ENCODE peak calls at places on chromosomes 6 and 20, in six cellular contexts. One of them, this sample, is unnamed.
A peak's percentile ranks its signal among the peaks of the same experiment; 100 is the strongest.

GRCh38 chr6:64683682-64684081 is 1023.3 kb downstream of the EYS start:
- DNase-seq in D341Med: peak; percentile 13
- DNase-seq in nephron progenitor cell: peak; percentile 6
- DNase-seq in skeletal muscle cell: no peak
- DNase-seq in glutamatergic neuron: no peak
- DNase-seq in CD8-positive, alpha-beta memory T cell: no peak
- DNase-seq in this sample: no peak

GRCh38 chr6:110140650-110141049 is 38.8 kb downstream of the WASF1 start:
- DNase-seq in D341Med: no peak
- DNase-seq in nephron progenitor cell: no peak
- DNase-seq in skeletal muscle cell: peak; percentile 69
- DNase-seq in glutamatergic neuron: no peak
- DNase-seq in CD8-positive, alpha-beta memory T cell: no peak
- DNase-seq in this sample: peak; percentile 36

GRCh38 chr6:146990821-146991798 is 213.1 kb upstream of the STXBP5 start:
- DNase-seq in D341Med: no peak
- DNase-seq in nephron progenitor cell: no peak
- DNase-seq in skeletal muscle cell: peak; percentile 77
- DNase-seq in glutamatergic neuron: no peak
- DNase-seq in CD8-positive, alpha-beta memory T cell: no peak
- DNase-seq in this sample: no peak

GRCh38 chr20:35991142-35991771 is 22.9 kb downstream of the CNBD2 start:
- DNase-seq in D341Med: peak; percentile 65
- DNase-seq in nephron progenitor cell: peak; percentile 27
- DNase-seq in skeletal muscle cell: no peak
- DNase-seq in glutamatergic neuron: peak; percentile 42
- DNase-seq in CD8-positive, alpha-beta memory T cell: no peak
- DNase-seq in this sample: no peak

GRCh38 chr20:13041574-13042457 is 33.0 kb downstream of the SPTLC3 start:
- DNase-seq in D341Med: no peak
- DNase-seq in nephron progenitor cell: no peak
- DNase-seq in skeletal muscle cell: no peak
- DNase-seq in glutamatergic neuron: no peak
- DNase-seq in CD8-positive, alpha-beta memory T cell: no peak
- DNase-seq in this sample: no peak

GRCh38 chr20:6959900-6960312 is 192.4 kb downstream of the BMP2 start:
- DNase-seq in D341Med: no peak
- DNase-seq in nephron progenitor cell: no peak
- DNase-seq in skeletal muscle cell: no peak
- DNase-seq in glutamatergic neuron: no peak
- DNase-seq in CD8-positive, alpha-beta memory T cell: no peak
- DNase-seq in this sample: no peak

GRCh38 chr6:79602859-79603258 is 28.3 kb upstream of the SH3BGRL2 start:
- DNase-seq in D341Med: no peak
- DNase-seq in nephron progenitor cell: no peak
- DNase-seq in skeletal muscle cell: no peak
- DNase-seq in glutamatergic neuron: no peak
- DNase-seq in CD8-positive, alpha-beta memory T cell: no peak
- DNase-seq in this sample: no peak

GRCh38 chr6:110355727-110356126 is 2.4 kb downstream of the METTL24 start:
- DNase-seq in D341Med: no peak
- DNase-seq in nephron progenitor cell: no peak
- DNase-seq in skeletal muscle cell: no peak
- DNase-seq in glutamatergic neuron: no peak
- DNase-seq in CD8-positive, alpha-beta memory T cell: no peak
- DNase-seq in this sample: no peak

GRCh38 chr20:10603971-10604864 is 69.6 kb downstream of the JAG1 start:
- DNase-seq in D341Med: no peak
- DNase-seq in nephron progenitor cell: no peak
- DNase-seq in skeletal muscle cell: peak; percentile 87
- DNase-seq in glutamatergic neuron: peak; percentile 43
- DNase-seq in CD8-positive, alpha-beta memory T cell: no peak
- DNase-seq in this sample: peak; percentile 81

GRCh38 chr6:107820571-107821261 is 3.4 kb downstream of the SCML4 start:
- DNase-seq in D341Med: no peak
- DNase-seq in nephron progenitor cell: no peak
- DNase-seq in skeletal muscle cell: no peak
- DNase-seq in glutamatergic neuron: no peak
- DNase-seq in CD8-positive, alpha-beta memory T cell: peak; percentile 59
- DNase-seq in this sample: no peak

GRCh38 chr6:36357872-36358234 is 21.2 kb upstream of the BNIP5 start:
- DNase-seq in D341Med: no peak
- DNase-seq in nephron progenitor cell: no peak
- DNase-seq in skeletal muscle cell: no peak
- DNase-seq in glutamatergic neuron: no peak
- DNase-seq in CD8-positive, alpha-beta memory T cell: no peak
- DNase-seq in this sample: no peak

GRCh38 chr6:2460216-2460734 is 214.9 kb upstream of the GMDS start:
- DNase-seq in D341Med: no peak
- DNase-seq in nephron progenitor cell: no peak
- DNase-seq in skeletal muscle cell: no peak
- DNase-seq in glutamatergic neuron: no peak
- DNase-seq in CD8-positive, alpha-beta memory T cell: no peak
- DNase-seq in this sample: no peak

GRCh38 chr6:116529466-116529969 is 16.0 kb downstream of the TRAPPC3L start:
- DNase-seq in D341Med: no peak
- DNase-seq in nephron progenitor cell: no peak
- DNase-seq in skeletal muscle cell: no peak
- DNase-seq in glutamatergic neuron: no peak
- DNase-seq in CD8-positive, alpha-beta memory T cell: no peak
- DNase-seq in this sample: no peak

GRCh38 chr6:41428402-41428994 is 93.1 kb downstream of the NCR2 start:
- DNase-seq in D341Med: no peak
- DNase-seq in nephron progenitor cell: no peak
- DNase-seq in skeletal muscle cell: no peak
- DNase-seq in glutamatergic neuron: no peak
- DNase-seq in CD8-positive, alpha-beta memory T cell: no peak
- DNase-seq in this sample: no peak

GRCh38 chr6:79048611-79049010 is 29.4 kb downstream of the PHIP start:
- DNase-seq in D341Med: peak; percentile 48
- DNase-seq in nephron progenitor cell: no peak
- DNase-seq in skeletal muscle cell: no peak
- DNase-seq in glutamatergic neuron: peak; percentile 42
- DNase-seq in CD8-positive, alpha-beta memory T cell: no peak
- DNase-seq in this sample: no peak

GRCh38 chr6:1952726-1953360 is 292.6 kb downstream of the GMDS start:
- DNase-seq in D341Med: no peak
- DNase-seq in nephron progenitor cell: no peak
- DNase-seq in skeletal muscle cell: peak; percentile 98
- DNase-seq in glutamatergic neuron: no peak
- DNase-seq in CD8-positive, alpha-beta memory T cell: no peak
- DNase-seq in this sample: peak; percentile 80

GRCh38 chr20:19828233-19828632 is 70.2 kb downstream of the RIN2 start:
- DNase-seq in D341Med: no peak
- DNase-seq in nephron progenitor cell: no peak
- DNase-seq in skeletal muscle cell: peak; percentile 35
- DNase-seq in glutamatergic neuron: no peak
- DNase-seq in CD8-positive, alpha-beta memory T cell: no peak
- DNase-seq in this sample: no peak

GRCh38 chr20:53390780-53391179 is 202.9 kb downstream of the ZNF217 start:
- DNase-seq in D341Med: no peak
- DNase-seq in nephron progenitor cell: no peak
- DNase-seq in skeletal muscle cell: no peak
- DNase-seq in glutamatergic neuron: no peak
- DNase-seq in CD8-positive, alpha-beta memory T cell: no peak
- DNase-seq in this sample: no peak

GRCh38 chr6:188821-189655 is 103.2 kb upstream of the DUSP22 start:
- DNase-seq in D341Med: peak; percentile 88
- DNase-seq in nephron progenitor cell: peak; percentile 85
- DNase-seq in skeletal muscle cell: peak; percentile 43
- DNase-seq in glutamatergic neuron: peak; percentile 93
- DNase-seq in CD8-positive, alpha-beta memory T cell: peak; percentile 52
- DNase-seq in this sample: no peak

GRCh38 chr20:3374296-3374695 is 33.2 kb downstream of the DNAAF9 start:
- DNase-seq in D341Med: no peak
- DNase-seq in nephron progenitor cell: no peak
- DNase-seq in skeletal muscle cell: peak; percentile 1
- DNase-seq in glutamatergic neuron: no peak
- DNase-seq in CD8-positive, alpha-beta memory T cell: no peak
- DNase-seq in this sample: no peak

GRCh38 chr6:14046476-14047068 is 71.0 kb upstream of the CD83 start:
- DNase-seq in D341Med: peak; percentile 79
- DNase-seq in nephron progenitor cell: peak; percentile 44
- DNase-seq in skeletal muscle cell: no peak
- DNase-seq in glutamatergic neuron: peak; percentile 46
- DNase-seq in CD8-positive, alpha-beta memory T cell: peak; percentile 9
- DNase-seq in this sample: no peak

GRCh38 chr6:136528477-136528876 is 21.7 kb downstream of the MAP7 start:
- DNase-seq in D341Med: no peak
- DNase-seq in nephron progenitor cell: no peak
- DNase-seq in skeletal muscle cell: no peak
- DNase-seq in glutamatergic neuron: no peak
- DNase-seq in CD8-positive, alpha-beta memory T cell: no peak
- DNase-seq in this sample: no peak

GRCh38 chr6:43123691-43124314 is 47.3 kb upstream of the SRF start:
- DNase-seq in D341Med: peak; percentile 63
- DNase-seq in nephron progenitor cell: no peak
- DNase-seq in skeletal muscle cell: no peak
- DNase-seq in glutamatergic neuron: peak; percentile 78
- DNase-seq in CD8-positive, alpha-beta memory T cell: no peak
- DNase-seq in this sample: no peak

GRCh38 chr6:108068618-108069017 is 5.9 kb downstream of the OSTM1 start:
- DNase-seq in D341Med: no peak
- DNase-seq in nephron progenitor cell: no peak
- DNase-seq in skeletal muscle cell: no peak
- DNase-seq in glutamatergic neuron: no peak
- DNase-seq in CD8-positive, alpha-beta memory T cell: peak; percentile 70
- DNase-seq in this sample: no peak

GRCh38 chr6:38033442-38033982 is 214.0 kb downstream of the ZFAND3 start:
- DNase-seq in D341Med: no peak
- DNase-seq in nephron progenitor cell: no peak
- DNase-seq in skeletal muscle cell: no peak
- DNase-seq in glutamatergic neuron: no peak
- DNase-seq in CD8-positive, alpha-beta memory T cell: no peak
- DNase-seq in this sample: no peak

GRCh38 chr6:166017032-166017635 is 150.5 kb downstream of the TBXT start:
- DNase-seq in D341Med: no peak
- DNase-seq in nephron progenitor cell: no peak
- DNase-seq in skeletal muscle cell: no peak
- DNase-seq in glutamatergic neuron: no peak
- DNase-seq in CD8-positive, alpha-beta memory T cell: no peak
- DNase-seq in this sample: no peak

GRCh38 chr6:40112350-40112749 is 178.1 kb upstream of the MOCS1 start:
- DNase-seq in D341Med: no peak
- DNase-seq in nephron progenitor cell: no peak
- DNase-seq in skeletal muscle cell: no peak
- DNase-seq in glutamatergic neuron: no peak
- DNase-seq in CD8-positive, alpha-beta memory T cell: no peak
- DNase-seq in this sample: no peak

GRCh38 chr20:8633366-8633765 is 435.5 kb upstream of the PLCB4 start:
- DNase-seq in D341Med: no peak
- DNase-seq in nephron progenitor cell: no peak
- DNase-seq in skeletal muscle cell: no peak
- DNase-seq in glutamatergic neuron: no peak
- DNase-seq in CD8-positive, alpha-beta memory T cell: no peak
- DNase-seq in this sample: no peak

GRCh38 chr6:41747256-41748101 is at the start of gene PGC:
- DNase-seq in D341Med: no peak
- DNase-seq in nephron progenitor cell: no peak
- DNase-seq in skeletal muscle cell: no peak
- DNase-seq in glutamatergic neuron: no peak
- DNase-seq in CD8-positive, alpha-beta memory T cell: no peak
- DNase-seq in this sample: no peak

GRCh38 chr6:165769401-165769800 is 106.4 kb upstream of the PDE10A start:
- DNase-seq in D341Med: no peak
- DNase-seq in nephron progenitor cell: no peak
- DNase-seq in skeletal muscle cell: no peak
- DNase-seq in glutamatergic neuron: no peak
- DNase-seq in CD8-positive, alpha-beta memory T cell: no peak
- DNase-seq in this sample: no peak

GRCh38 chr20:63106108-63106764 is 99.5 kb upstream of the BHLHE23 start:
- DNase-seq in D341Med: no peak
- DNase-seq in nephron progenitor cell: no peak
- DNase-seq in skeletal muscle cell: no peak
- DNase-seq in glutamatergic neuron: no peak
- DNase-seq in CD8-positive, alpha-beta memory T cell: no peak
- DNase-seq in this sample: no peak

GRCh38 chr20:57266251-57267157 is at the start of gene BMP7:
- DNase-seq in D341Med: peak; percentile 79
- DNase-seq in nephron progenitor cell: peak; percentile 73
- DNase-seq in skeletal muscle cell: no peak
- DNase-seq in glutamatergic neuron: peak; percentile 73
- DNase-seq in CD8-positive, alpha-beta memory T cell: no peak
- DNase-seq in this sample: no peak

GRCh38 chr6:145539831-145540230 is 195.5 kb downstream of the EPM2A start:
- DNase-seq in D341Med: no peak
- DNase-seq in nephron progenitor cell: no peak
- DNase-seq in skeletal muscle cell: no peak
- DNase-seq in glutamatergic neuron: no peak
- DNase-seq in CD8-positive, alpha-beta memory T cell: no peak
- DNase-seq in this sample: no peak

GRCh38 chr20:48187891-48188290 is 402.6 kb upstream of the SULF2 start:
- DNase-seq in D341Med: no peak
- DNase-seq in nephron progenitor cell: no peak
- DNase-seq in skeletal muscle cell: no peak
- DNase-seq in glutamatergic neuron: no peak
- DNase-seq in CD8-positive, alpha-beta memory T cell: no peak
- DNase-seq in this sample: peak; percentile 49

GRCh38 chr20:61279621-61280150 is 27.6 kb downstream of the CDH4 start:
- DNase-seq in D341Med: no peak
- DNase-seq in nephron progenitor cell: no peak
- DNase-seq in skeletal muscle cell: no peak
- DNase-seq in glutamatergic neuron: no peak
- DNase-seq in CD8-positive, alpha-beta memory T cell: no peak
- DNase-seq in this sample: no peak

GRCh38 chr6:157539900-157540752 is 159.1 kb downstream of the ZDHHC14 start:
- DNase-seq in D341Med: no peak
- DNase-seq in nephron progenitor cell: no peak
- DNase-seq in skeletal muscle cell: no peak
- DNase-seq in glutamatergic neuron: no peak
- DNase-seq in CD8-positive, alpha-beta memory T cell: no peak
- DNase-seq in this sample: no peak

GRCh38 chr6:146047356-146047755 is 18.5 kb downstream of the GRM1 start:
- DNase-seq in D341Med: peak; percentile 34
- DNase-seq in nephron progenitor cell: no peak
- DNase-seq in skeletal muscle cell: no peak
- DNase-seq in glutamatergic neuron: no peak
- DNase-seq in CD8-positive, alpha-beta memory T cell: no peak
- DNase-seq in this sample: no peak